ENCODE peak calls at places on chromosome 15, in four cellular contexts. One of them, this sample, is unnamed.

GRCh38 chr15:58260911-58261267 is 122.7 kb downstream of the AQP9 start:
- DNase-seq in astrocyte: peak
- DNase-seq in heart left ventricle: no peak
- DNase-seq in ovary: no peak
- DNase-seq in this sample: no peak

GRCh38 chr15:66908503-66909095 is 156.8 kb upstream of the SMAD3 start:
- DNase-seq in astrocyte: no peak
- DNase-seq in heart left ventricle: no peak
- DNase-seq in ovary: no peak
- DNase-seq in this sample: no peak

GRCh38 chr15:29162411-29162810 is 107.2 kb downstream of the NSMCE3 start:
- DNase-seq in astrocyte: no peak
- DNase-seq in heart left ventricle: no peak
- DNase-seq in ovary: no peak
- DNase-seq in this sample: no peak

GRCh38 chr15:88476635-88477038 is 9.1 kb downstream of the MRPS11 start:
- DNase-seq in astrocyte: peak
- DNase-seq in heart left ventricle: peak
- DNase-seq in ovary: peak
- DNase-seq in this sample: peak

GRCh38 chr15:92683511-92683834 is 27.9 kb upstream of the FAM174B start:
- DNase-seq in astrocyte: no peak
- DNase-seq in heart left ventricle: peak
- DNase-seq in ovary: peak
- DNase-seq in this sample: no peak

GRCh38 chr15:50886611-50887350 is 21.7 kb upstream of the AP4E1 start:
- DNase-seq in astrocyte: no peak
- DNase-seq in heart left ventricle: no peak
- DNase-seq in ovary: no peak
- DNase-seq in this sample: no peak

GRCh38 chr15:83092309-83092976 is 15.0 kb upstream of the TM6SF1 start:
- DNase-seq in astrocyte: peak
- DNase-seq in heart left ventricle: peak
- DNase-seq in ovary: no peak
- DNase-seq in this sample: peak

GRCh38 chr15:52728899-52729298 is 49.7 kb upstream of the ATOSA start:
- DNase-seq in astrocyte: peak
- DNase-seq in heart left ventricle: no peak
- DNase-seq in ovary: no peak
- DNase-seq in this sample: no peak

GRCh38 chr15:60093273-60094067 is 89.4 kb downstream of the FOXB1 start:
- DNase-seq in astrocyte: no peak
- DNase-seq in heart left ventricle: no peak
- DNase-seq in ovary: no peak
- DNase-seq in this sample: no peak

GRCh38 chr15:65906396-65906795 is 37.1 kb downstream of the RAB11A start:
- DNase-seq in astrocyte: no peak
- DNase-seq in heart left ventricle: no peak
- DNase-seq in ovary: no peak
- DNase-seq in this sample: no peak

GRCh38 chr15:58410353-58410752 is 21.4 kb upstream of the LIPC start:
- DNase-seq in astrocyte: no peak
- DNase-seq in heart left ventricle: no peak
- DNase-seq in ovary: peak
- DNase-seq in this sample: peak

GRCh38 chr15:49815937-49816336 is 195.1 kb downstream of the DTWD1 start:
- DNase-seq in astrocyte: peak
- DNase-seq in heart left ventricle: no peak
- DNase-seq in ovary: no peak
- DNase-seq in this sample: no peak

GRCh38 chr15:41832875-41833274 is 5.0 kb downstream of the JMJD7 start:
- DNase-seq in astrocyte: no peak
- DNase-seq in heart left ventricle: no peak
- DNase-seq in ovary: no peak
- DNase-seq in this sample: peak

GRCh38 chr15:35713733-35714132 is 167.8 kb upstream of the DPH6 start:
- DNase-seq in astrocyte: peak
- DNase-seq in heart left ventricle: no peak
- DNase-seq in ovary: no peak
- DNase-seq in this sample: no peak

DNA sequence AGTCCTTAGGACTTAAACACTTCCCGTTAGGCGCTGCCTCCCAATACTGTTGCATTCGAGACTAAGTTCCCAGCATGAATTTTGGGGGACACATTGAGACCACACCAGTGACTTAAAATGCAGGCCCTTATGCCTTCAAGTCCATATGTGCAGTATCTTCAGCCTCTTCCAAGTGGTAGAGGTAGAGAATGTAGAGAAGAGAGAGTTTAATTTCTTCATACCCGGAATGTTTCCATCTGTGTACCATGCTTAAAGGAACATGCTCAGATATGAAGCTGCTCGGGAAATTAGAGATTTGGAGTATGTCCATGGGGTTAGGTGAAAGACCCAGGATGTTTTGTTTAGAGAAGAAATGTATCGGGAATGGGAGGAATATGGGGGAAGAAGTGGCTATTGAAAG is 12.6 kb downstream of the DUT start:
- DNase-seq in astrocyte: no peak
- DNase-seq in heart left ventricle: no peak
- DNase-seq in ovary: no peak
- DNase-seq in this sample: no peak
- H3K4me3 ChIP-seq in astrocyte: no peak
- H3K4me3 ChIP-seq in heart left ventricle: no peak
- H3K4me3 ChIP-seq in ovary: no peak
- H3K4me3 ChIP-seq in this sample: no peak

DNA sequence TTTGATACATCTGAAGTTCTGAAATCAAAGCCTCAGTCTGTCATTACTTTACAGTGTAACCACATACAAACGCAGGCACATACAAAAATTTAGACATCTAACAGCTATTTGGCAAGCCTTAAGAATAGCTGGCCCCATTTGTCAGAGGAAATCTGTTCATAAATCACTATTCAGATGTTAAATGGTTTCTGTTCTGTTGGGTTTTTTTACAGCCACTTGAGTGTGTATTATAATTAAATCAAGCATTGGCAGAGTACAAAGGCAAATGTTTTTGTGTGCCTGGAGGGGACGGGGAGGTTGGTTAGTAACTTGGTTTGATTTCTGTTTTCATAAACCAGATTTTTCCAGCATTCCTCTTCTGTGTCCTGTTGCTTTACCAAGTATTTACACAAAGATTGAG is 24.1 kb downstream of the PIGB start:
- DNase-seq in astrocyte: no peak
- DNase-seq in heart left ventricle: no peak
- DNase-seq in ovary: no peak
- DNase-seq in this sample: no peak
- H3K27ac ChIP-seq in astrocyte: no peak
- H3K27ac ChIP-seq in heart left ventricle: no peak
- H3K27ac ChIP-seq in ovary: no peak
- H3K27ac ChIP-seq in this sample: no peak

GRCh38 chr15:62350744-62351143 is 185.7 kb upstream of the C2CD4B start:
- DNase-seq in astrocyte: no peak
- DNase-seq in heart left ventricle: no peak
- DNase-seq in ovary: no peak
- DNase-seq in this sample: no peak
- H3K4me3 ChIP-seq in astrocyte: no peak
- H3K4me3 ChIP-seq in heart left ventricle: no peak
- H3K4me3 ChIP-seq in ovary: no peak
- H3K4me3 ChIP-seq in this sample: no peak

DNA sequence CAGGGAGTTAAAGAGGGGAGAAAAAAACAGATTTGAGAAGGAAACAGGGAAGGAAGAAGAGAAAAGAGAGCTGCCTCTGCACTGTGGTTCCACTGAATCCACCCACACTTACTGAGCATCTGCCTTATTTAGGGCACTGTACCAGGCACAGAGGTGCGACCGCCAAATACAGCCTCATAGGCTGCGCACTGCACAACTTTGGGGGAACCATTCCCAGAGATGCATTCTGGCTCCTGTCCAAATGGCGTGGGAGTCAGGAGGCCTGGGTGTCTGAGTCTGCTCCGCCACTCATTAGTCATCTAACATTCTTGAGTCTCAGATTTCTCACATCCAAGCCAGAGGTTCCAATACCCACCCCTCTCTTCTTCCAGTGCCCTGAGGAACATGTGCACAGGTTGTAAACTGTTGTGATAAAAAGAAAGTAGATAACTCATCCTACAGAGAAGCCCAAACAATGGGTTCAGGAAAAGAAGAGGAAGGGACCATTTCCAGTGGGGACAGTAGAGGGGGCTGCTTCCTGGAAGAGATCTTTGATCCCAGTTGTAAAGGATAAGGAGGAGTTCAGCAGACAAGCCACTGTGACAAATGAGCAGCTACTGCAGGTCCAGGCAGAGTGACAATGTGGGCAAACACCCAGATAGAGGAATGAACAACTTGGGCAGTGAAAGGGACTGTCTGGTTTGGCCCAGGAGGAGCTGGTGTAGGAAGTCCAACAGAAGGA is 254.6 kb downstream of the UACA start:
- DNase-seq in astrocyte: peak
- DNase-seq in heart left ventricle: no peak
- DNase-seq in ovary: no peak
- DNase-seq in this sample: no peak
- H3K27ac ChIP-seq in astrocyte: peak
- H3K27ac ChIP-seq in heart left ventricle: no peak
- H3K27ac ChIP-seq in ovary: no peak
- H3K27ac ChIP-seq in this sample: no peak

GRCh38 chr15:101122266-101122665 is 129.6 kb downstream of the CHSY1 start:
- DNase-seq in astrocyte: no peak
- DNase-seq in heart left ventricle: no peak
- DNase-seq in ovary: no peak
- DNase-seq in this sample: no peak
- H3K4me3 ChIP-seq in astrocyte: no peak
- H3K4me3 ChIP-seq in heart left ventricle: no peak
- H3K4me3 ChIP-seq in ovary: no peak
- H3K4me3 ChIP-seq in this sample: no peak

GRCh38 chr15:73685981-73686380 is 1.8 kb downstream of the CD276 start:
- DNase-seq in astrocyte: no peak
- DNase-seq in heart left ventricle: no peak
- DNase-seq in ovary: no peak
- DNase-seq in this sample: no peak
- H3K27ac ChIP-seq in astrocyte: peak
- H3K27ac ChIP-seq in heart left ventricle: peak
- H3K27ac ChIP-seq in ovary: no peak
- H3K27ac ChIP-seq in this sample: no peak

DNA sequence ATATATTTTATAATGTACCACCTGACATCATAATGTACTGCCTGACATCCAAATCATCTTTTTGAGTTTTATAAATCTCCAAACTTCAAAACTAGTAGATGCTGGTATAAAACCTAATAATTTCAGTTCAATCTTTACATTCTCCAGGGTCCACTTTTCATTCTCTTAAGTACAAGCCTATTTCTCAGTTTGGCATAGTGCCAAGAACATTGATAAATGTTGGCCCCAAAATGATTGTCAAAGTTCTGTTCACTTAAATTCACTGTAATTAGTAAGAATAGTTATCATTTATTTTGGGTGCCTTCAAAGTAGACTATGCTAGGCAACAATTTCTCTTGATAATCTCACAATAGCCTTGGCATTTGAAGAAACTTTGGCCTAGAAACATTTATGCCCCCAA is 101.6 kb downstream of the ZNF609 start:
- DNase-seq in astrocyte: no peak
- DNase-seq in heart left ventricle: no peak
- DNase-seq in ovary: no peak
- DNase-seq in this sample: no peak
- H3K4me3 ChIP-seq in astrocyte: no peak
- H3K4me3 ChIP-seq in heart left ventricle: no peak
- H3K4me3 ChIP-seq in ovary: no peak
- H3K4me3 ChIP-seq in this sample: no peak

DNA sequence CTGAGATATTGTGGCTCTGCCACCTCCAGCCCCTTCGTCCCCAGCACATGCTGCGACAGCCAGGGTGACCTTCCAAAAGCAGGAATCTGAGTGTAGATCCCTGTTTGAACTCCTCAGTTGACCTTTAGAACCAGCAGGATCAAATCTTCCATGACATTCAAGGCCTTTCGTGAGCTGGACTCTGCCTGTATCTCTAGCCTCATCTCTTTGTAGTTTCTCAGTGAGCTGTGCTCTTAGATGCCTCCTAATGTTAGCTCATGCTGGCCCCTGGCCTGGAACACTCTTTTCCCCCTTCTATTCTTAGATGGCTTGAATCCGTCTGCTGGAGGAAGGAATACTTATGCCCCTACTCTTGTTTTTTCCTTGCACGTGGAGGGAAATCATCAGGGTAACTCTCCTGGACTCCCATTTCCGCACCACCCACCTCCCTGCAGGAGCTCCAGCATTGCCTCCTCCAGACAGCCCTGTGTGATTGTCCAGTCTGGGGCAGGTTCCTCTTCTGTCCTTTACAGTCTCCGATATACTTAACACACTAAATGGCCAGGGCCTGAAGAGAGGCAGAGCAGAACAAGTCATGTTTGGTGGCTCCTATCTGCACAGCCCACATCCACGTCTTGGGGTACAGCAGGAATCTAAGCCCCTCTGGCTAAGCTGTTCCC is 26.7 kb upstream of the CHRNB4 start:
- DNase-seq in astrocyte: no peak
- DNase-seq in heart left ventricle: no peak
- DNase-seq in ovary: no peak
- DNase-seq in this sample: no peak
- H3K27ac ChIP-seq in astrocyte: no peak
- H3K27ac ChIP-seq in heart left ventricle: no peak
- H3K27ac ChIP-seq in ovary: no peak
- H3K27ac ChIP-seq in this sample: no peak

GRCh38 chr15:40435331-40436089 is 5.2 kb upstream of the BAHD1 start:
- DNase-seq in astrocyte: no peak
- DNase-seq in heart left ventricle: no peak
- DNase-seq in ovary: peak
- DNase-seq in this sample: no peak
- H3K4me3 ChIP-seq in astrocyte: no peak
- H3K4me3 ChIP-seq in heart left ventricle: peak
- H3K4me3 ChIP-seq in ovary: peak
- H3K4me3 ChIP-seq in this sample: no peak

GRCh38 chr15:78808550-78808949 is 2.7 kb downstream of the ADAMTS7 start:
- DNase-seq in astrocyte: no peak
- DNase-seq in heart left ventricle: peak
- DNase-seq in ovary: no peak
- DNase-seq in this sample: peak

GRCh38 chr15:78810377-78811123 is 714 bp downstream of the ADAMTS7 start:
- DNase-seq in astrocyte: peak
- DNase-seq in heart left ventricle: peak
- DNase-seq in ovary: peak
- DNase-seq in this sample: no peak

GRCh38 chr15:78804391-78804792 is 6.9 kb downstream of the ADAMTS7 start:
- DNase-seq in astrocyte: no peak
- DNase-seq in heart left ventricle: no peak
- DNase-seq in ovary: no peak
- DNase-seq in this sample: no peak

GRCh38 chr15:78810003-78810376 is 1.3 kb downstream of the ADAMTS7 start:
- DNase-seq in astrocyte: no peak
- DNase-seq in heart left ventricle: no peak
- DNase-seq in ovary: no peak
- DNase-seq in this sample: no peak

GRCh38 chr15:78807359-78807758 is 3.9 kb downstream of the ADAMTS7 start:
- DNase-seq in astrocyte: no peak
- DNase-seq in heart left ventricle: no peak
- DNase-seq in ovary: no peak
- DNase-seq in this sample: no peak
- H3K27ac ChIP-seq in astrocyte: no peak
- H3K27ac ChIP-seq in heart left ventricle: no peak
- H3K27ac ChIP-seq in ovary: no peak
- H3K27ac ChIP-seq in this sample: no peak

This sample was measured in OCI-LY7.